ENCODE peak calls at places on chromosomes 12 and 14, in six cellular contexts. M is keratinocyte, S is OCI-LY7, U is NCI-H2171 treated with DMSO at 0.1 percent for 48 hours, O is NCI-H524 treated with DMSO at 0.1 percent for 48 hours, I is ACHN. T is an unnamed sample.

GRCh38 chr14:80930836-80931389 is 10.6 kb downstream of the CEP128 start:
- DNase-seq in M (peak), S (peak), U (no peak), O (no peak), I (peak), T (peak)

GRCh38 chr12:120367924-120368788 is 808 bp downstream of the MSI1 start:
- DNase-seq in M (no peak), S (no peak), U (peak), O (no peak), I (no peak), T (no peak)

GRCh38 chr14:75191100-75191499 is 14.7 kb upstream of the TMED10 start:
- DNase-seq in M (no peak), S (no peak), U (no peak), O (no peak), I (no peak), T (no peak)

GRCh38 chr14:51382506-51382905 is 142.5 kb downstream of the TMX1 start:
- DNase-seq in M (peak), S (no peak), U (peak), O (peak), I (no peak), T (no peak)

GRCh38 chr14:100129161-100129589 is 30.3 kb downstream of the DEGS2 start:
- DNase-seq in M (no peak), S (no peak), U (no peak), O (no peak), I (no peak), T (peak)

GRCh38 chr12:19757317-19757877 is 318.1 kb downstream of the AEBP2 start:
- DNase-seq in M (no peak), S (peak), U (peak), O (no peak), I (peak), T (peak)

GRCh38 chr14:88831285-88831684 is 6.8 kb downstream of the TTC8 start:
- DNase-seq in M (peak), S (no peak), U (no peak), O (no peak), I (peak), T (peak)

GRCh38 chr12:10783252-10783651 is 19.2 kb downstream of the TAS2R7 start:
- DNase-seq in M (no peak), S (no peak), U (no peak), O (no peak), I (no peak), T (peak)

GRCh38 chr12:117120787-117121186 is 21.6 kb upstream of the TESC start:
- DNase-seq in M (no peak), S (no peak), U (peak), O (peak), I (no peak), T (no peak)

T was measured in fibroblast of lung.